ENCODE peak calls at places on chromosomes 16 and 17, in five cellular contexts. S is HCT116, T is GM12878, W is H1, E is SK-N-SH. J is an unnamed sample.

GRCh38 chr16:47018223-47018891 is 44.9 kb upstream of the DNAJA2 start:
- DNase-seq in E (peak), S (peak), W (no peak), T (peak), J (peak)

GRCh38 chr17:77479372-77479781 is 338.6 kb downstream of the SEC14L1 start:
- DNase-seq in W (peak), S (no peak), E (no peak), T (no peak), J (no peak)

GRCh38 chr16:89297870-89298545 is 80.5 kb downstream of the ZNF778 start:
- DNase-seq in T (no peak), E (no peak), S (no peak), W (no peak), J (no peak)

GRCh38 chr17:35715416-35715815 is 16.0 kb upstream of the RASL10B start:
- DNase-seq in E (no peak), T (no peak), W (no peak), S (no peak), J (no peak)

GRCh38 chr17:74561580-74561979 is 5.7 kb downstream of the CD300H start:
- DNase-seq in T (no peak), W (no peak), S (no peak), E (no peak), J (no peak)

GRCh38 chr17:34412965-34413441 is 50.0 kb upstream of the CCL1 start:
- DNase-seq in W (no peak), E (no peak), T (no peak), S (no peak), J (no peak)

GRCh38 chr16:54519161-54519685 is 232.6 kb upstream of the IRX3 start:
- DNase-seq in S (no peak), W (no peak), T (no peak), E (no peak), J (no peak)

GRCh38 chr17:13420294-13421277 is 181.1 kb downstream of the HS3ST3A1 start:
- DNase-seq in T (no peak), W (no peak), E (no peak), S (no peak), J (peak)

GRCh38 chr17:2215616-2216364 is 87.8 kb downstream of the SMG6 start:
- DNase-seq in S (no peak), W (peak), E (peak), T (no peak), J (no peak)

GRCh38 chr16:24152826-24153225 is 103.3 kb upstream of the CACNG3 start:
- DNase-seq in E (no peak), W (no peak), S (no peak), T (no peak), J (no peak)

GRCh38 chr16:4894276-4895150 is 42.4 kb downstream of the PPL start:
- DNase-seq in E (peak), T (no peak), W (no peak), S (no peak), J (no peak)

GRCh38 chr16:70693231-70693671 is 7.4 kb upstream of the MTSS2 start:
- DNase-seq in S (no peak), W (no peak), E (no peak), T (no peak), J (no peak)

GRCh38 chr16:22633794-22634193 is 123.1 kb downstream of the NPIPB5 start:
- DNase-seq in S (no peak), E (no peak), W (no peak), T (no peak), J (no peak)

GRCh38 chr17:41547378-41547841 is 19.3 kb upstream of the KRT19 start:
- DNase-seq in E (no peak), S (peak), W (no peak), T (no peak), J (peak)

GRCh38 chr16:5450435-5451104 is 353.0 kb upstream of the EEF2KMT start:
- DNase-seq in E (no peak), W (peak), T (no peak), S (no peak), J (no peak)

GRCh38 chr16:65083181-65083845 is 38.5 kb downstream of the CDH11 start:
- DNase-seq in W (no peak), T (no peak), E (no peak), S (no peak), J (no peak)

GRCh38 chr17:17242246-17242645 is 5.3 kb upstream of the FLCN start:
- DNase-seq in E (no peak), T (no peak), S (no peak), W (no peak), J (no peak)

GRCh38 chr17:80750263-80750662 is 205.6 kb downstream of the RPTOR start:
- DNase-seq in W (no peak), S (no peak), E (no peak), T (no peak), J (no peak)

DNA sequence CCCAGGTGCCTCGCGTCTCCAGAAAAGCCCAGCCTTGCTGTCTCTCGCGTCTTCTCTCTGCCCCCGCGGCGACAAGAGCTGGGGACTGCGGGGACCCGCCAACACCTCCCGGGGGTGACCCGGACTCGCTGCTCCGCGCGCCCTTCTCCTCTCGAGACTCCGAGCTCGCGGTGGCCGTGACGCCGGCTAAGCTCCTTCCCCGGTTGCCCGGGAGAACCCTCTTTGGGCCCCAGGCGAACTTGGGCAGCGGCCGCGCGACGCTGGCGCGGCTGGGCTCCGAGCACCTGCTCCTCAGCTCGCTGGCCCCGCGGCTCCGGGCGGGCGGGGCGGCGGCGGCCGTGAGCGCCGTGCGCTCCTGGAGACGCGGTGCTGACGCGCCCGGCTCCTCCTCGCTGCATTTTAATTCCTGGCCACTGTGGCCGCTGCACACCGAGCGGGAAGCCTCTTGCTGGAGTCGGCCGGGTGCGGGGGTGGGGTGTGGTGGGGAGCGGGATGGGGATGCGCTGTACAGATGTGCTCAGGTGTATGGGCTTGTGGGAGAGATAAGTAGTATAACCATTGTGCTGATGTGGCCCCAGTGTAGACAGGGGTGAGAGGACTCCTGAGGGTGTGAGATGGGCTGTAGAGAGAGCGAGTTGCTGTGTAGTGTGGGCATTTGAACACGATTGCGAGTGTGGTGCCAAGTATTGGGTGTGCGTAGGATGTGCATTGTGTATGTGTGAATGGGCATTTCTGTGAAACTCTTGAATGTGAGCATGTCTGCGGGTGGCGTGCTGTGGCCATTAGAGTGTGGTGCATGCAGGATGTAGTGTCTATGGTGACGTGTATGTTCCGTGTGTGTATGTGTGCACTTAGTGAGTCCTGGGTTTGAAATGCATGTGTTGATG is at the start of gene ASIC2:
- DNase-seq in W (peak), E (peak), T (no peak), S (no peak), J (peak)
- TF ChIP-seq JUND in W (no peak), E (no peak), T (no peak), S (no peak), J (no peak)

DNA sequence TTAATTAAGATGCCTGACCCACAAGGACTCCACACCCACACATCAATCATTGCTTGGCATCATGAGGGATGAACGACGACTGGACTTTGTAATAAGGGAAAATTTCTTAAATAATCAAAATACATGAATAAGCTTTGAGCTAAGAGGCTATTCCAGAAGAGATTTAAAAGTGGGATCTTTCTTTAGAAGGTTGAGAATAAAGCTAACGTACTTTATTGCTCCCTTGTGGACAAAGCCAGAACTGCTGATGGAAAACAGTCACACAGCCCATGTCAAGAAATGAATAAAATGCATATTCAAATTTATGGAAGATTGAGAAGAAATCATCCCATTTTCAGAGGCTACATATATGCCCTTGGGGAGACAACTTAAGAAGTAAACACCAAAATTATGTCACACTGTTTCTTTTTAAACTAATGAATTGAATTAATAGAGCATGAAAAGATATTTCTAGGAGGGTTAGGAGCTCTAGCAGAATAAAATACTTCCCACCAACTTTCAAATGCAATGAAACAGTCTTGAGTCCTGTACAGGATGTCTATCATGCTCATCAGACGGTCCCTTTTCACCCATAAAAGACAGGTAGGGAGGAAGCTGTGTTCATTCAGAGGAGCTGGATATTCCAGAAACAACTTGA is 60.2 kb upstream of the PHOSPHO1 start:
- DNase-seq in E (peak), S (peak), W (no peak), T (no peak), J (peak)
- TF ChIP-seq JUND in E (no peak), S (no peak), W (no peak), T (no peak), J (no peak)

GRCh38 chr16:66357523-66357928 is 9.0 kb upstream of the CDH5 start:
- DNase-seq in S (peak), W (no peak), E (peak), T (no peak), J (peak)
- TF ChIP-seq JUND in S (no peak), W (no peak), E (no peak), T (no peak), J (no peak)

DNA sequence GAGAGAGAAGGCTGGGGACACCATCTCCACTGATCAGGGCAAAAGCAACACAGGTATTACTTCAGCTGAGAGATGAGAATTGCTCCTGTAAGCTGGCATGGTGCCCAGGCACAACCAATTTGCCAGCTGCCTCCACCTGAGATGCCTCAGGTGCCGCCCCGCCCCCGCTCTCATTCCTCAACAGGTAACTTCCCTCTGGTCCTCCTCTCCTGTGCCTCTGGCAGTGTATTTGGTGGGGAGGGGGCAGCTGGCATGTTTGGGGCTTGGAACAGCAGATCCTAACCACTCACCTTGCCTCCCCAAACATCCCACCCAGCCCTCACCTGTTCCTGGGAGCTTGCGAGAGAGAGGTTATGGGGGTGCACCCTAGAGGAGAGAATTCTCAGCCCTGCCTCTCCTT is 2.9 kb upstream of the SRCIN1 start:
- DNase-seq in W (peak), T (no peak), S (no peak), E (no peak), J (peak)
- TF ChIP-seq JUND in W (no peak), T (no peak), S (no peak), E (no peak), J (no peak)

DNA sequence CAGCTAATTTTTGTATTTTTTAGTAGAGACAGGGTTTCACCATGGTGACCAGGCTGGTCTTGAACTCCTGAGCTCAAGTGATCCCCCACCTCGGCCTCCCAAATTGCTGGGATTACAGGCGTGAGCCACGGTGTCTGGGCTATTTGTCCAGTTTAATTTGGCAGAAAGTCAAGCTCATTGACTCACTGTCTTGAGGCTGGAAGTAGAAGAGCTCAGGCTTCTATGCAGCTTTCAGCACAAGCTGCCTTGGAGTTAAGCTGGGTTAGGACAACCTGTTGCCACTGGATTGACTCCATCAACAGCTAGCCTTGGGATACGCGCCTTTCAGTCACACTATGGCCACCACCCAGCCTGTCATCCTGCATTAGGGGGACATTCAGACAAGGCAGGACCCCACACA is 76.2 kb upstream of the DNAH17 start:
- DNase-seq in T (no peak), S (no peak), E (peak), W (no peak), J (no peak)
- TF ChIP-seq JUND in T (no peak), S (no peak), E (no peak), W (no peak), J (no peak)

GRCh38 chr17:145671-146541 is 8.5 kb downstream of the SCGB1C2 start:
- DNase-seq in T (no peak), W (peak), S (no peak), E (no peak), J (no peak)

GRCh38 chr17:147796-148740 is 10.7 kb downstream of the SCGB1C2 start:
- DNase-seq in W (peak), T (no peak), S (no peak), E (no peak), J (no peak)

GRCh38 chr17:148757-149156 is 11.4 kb downstream of the SCGB1C2 start:
- DNase-seq in T (no peak), E (no peak), W (no peak), S (no peak), J (no peak)

GRCh38 chr17:146546-146945 is 9.2 kb downstream of the SCGB1C2 start:
- DNase-seq in E (no peak), T (no peak), W (no peak), S (no peak), J (no peak)

DNA sequence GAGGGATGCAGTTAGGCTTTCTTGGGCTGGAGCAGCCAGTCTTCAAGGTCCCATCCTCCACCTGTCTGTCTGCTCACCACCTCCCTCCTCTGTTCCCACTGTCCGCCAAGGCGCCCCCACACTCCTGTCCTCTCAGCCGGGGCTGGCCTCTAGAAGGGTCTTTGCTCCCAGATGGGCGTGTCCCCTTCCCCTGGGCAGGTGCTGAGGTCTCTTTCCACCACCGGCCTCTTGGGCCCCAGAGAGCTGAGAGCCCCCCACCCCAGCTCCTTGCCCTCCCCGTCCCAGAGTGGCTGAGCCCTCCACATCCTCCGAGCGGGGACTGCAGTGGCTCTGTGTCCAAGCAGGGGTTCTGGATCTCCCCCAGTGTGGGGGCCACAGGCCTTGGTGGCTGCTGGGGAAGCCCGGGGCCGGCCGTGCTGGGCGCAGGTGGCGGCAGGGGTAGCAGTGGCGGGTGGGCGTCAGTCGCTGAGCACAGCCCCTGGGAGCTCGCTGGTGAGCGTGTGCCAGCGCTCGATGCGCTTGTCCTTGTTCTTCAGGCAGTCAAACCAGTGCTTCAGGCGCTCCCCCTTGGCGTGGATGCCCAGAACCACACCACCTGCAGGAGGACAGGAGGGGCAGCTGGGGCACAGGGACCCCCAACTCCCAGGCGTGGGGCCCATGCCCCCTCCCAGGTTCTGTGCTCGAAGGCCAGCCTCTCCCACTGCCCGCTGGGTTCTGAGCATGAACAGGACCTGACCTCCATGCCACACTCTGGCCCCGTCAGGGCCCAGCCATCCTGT is 9.8 kb downstream of the SCGB1C2 start:
- DNase-seq in S (no peak), W (peak), T (no peak), E (no peak), J (no peak)
- TF ChIP-seq JUND in S (no peak), W (no peak), T (no peak), E (no peak), J (no peak)